ENCODE peak calls at places on chromosomes 12 and 14, in five cellular contexts. Y is fibroblast of lung, C is stomach, G is HFF-Myc, I is NB4. T is an unnamed sample.

GRCh38 chr12:48143898-48144297 is 13.4 kb downstream of the ASB8 start:
- DNase-seq in Y (no peak), C (no peak), G (no peak), I (no peak), T (no peak)

GRCh38 chr12:93135286-93136239 is 206.5 kb upstream of the EEA1 start:
- DNase-seq in Y (peak; percentile 20), C (no peak), G (peak; percentile 76), I (peak; percentile 74), T (peak; percentile 70)

GRCh38 chr12:116423053-116423452 is 136.1 kb upstream of the MAP1LC3B2 start:
- DNase-seq in Y (peak; percentile 18), C (no peak), G (no peak), I (no peak), T (no peak)

GRCh38 chr14:101791919-101792572 is 30.5 kb downstream of the PPP2R5C start:
- DNase-seq in Y (peak; percentile 61), C (no peak), G (no peak), I (no peak), T (peak; percentile 39)

GRCh38 chr12:14995583-14996425 is 23.0 kb downstream of the PDE6H start:
- DNase-seq in Y (peak; percentile 61), C (no peak), G (peak; percentile 47), I (peak; percentile 71), T (peak; percentile 77)

GRCh38 chr12:131559517-131560516 is 151.1 kb upstream of the SFSWAP start:
- DNase-seq in Y (no peak), C (no peak), G (no peak), I (peak; percentile 23), T (peak; percentile 11)

GRCh38 chr14:54976316-54976715 is 50.6 kb downstream of the WDHD1 start:
- DNase-seq in Y (peak; percentile 90), C (no peak), G (peak; percentile 57), I (peak; percentile 2), T (no peak)

GRCh38 chr14:44912041-44912869 is 49.5 kb downstream of the KLHL28 start:
- DNase-seq in Y (no peak), C (no peak), G (no peak), I (no peak), T (no peak)

GRCh38 chr12:115574831-115575230 is 702.7 kb downstream of the MED13L start:
- DNase-seq in Y (no peak), C (no peak), G (no peak), I (no peak), T (no peak)

GRCh38 chr12:132747395-132747794 is 14.2 kb downstream of the ANKLE2 start:
- DNase-seq in Y (no peak), C (no peak), G (no peak), I (no peak), T (no peak)

DNA sequence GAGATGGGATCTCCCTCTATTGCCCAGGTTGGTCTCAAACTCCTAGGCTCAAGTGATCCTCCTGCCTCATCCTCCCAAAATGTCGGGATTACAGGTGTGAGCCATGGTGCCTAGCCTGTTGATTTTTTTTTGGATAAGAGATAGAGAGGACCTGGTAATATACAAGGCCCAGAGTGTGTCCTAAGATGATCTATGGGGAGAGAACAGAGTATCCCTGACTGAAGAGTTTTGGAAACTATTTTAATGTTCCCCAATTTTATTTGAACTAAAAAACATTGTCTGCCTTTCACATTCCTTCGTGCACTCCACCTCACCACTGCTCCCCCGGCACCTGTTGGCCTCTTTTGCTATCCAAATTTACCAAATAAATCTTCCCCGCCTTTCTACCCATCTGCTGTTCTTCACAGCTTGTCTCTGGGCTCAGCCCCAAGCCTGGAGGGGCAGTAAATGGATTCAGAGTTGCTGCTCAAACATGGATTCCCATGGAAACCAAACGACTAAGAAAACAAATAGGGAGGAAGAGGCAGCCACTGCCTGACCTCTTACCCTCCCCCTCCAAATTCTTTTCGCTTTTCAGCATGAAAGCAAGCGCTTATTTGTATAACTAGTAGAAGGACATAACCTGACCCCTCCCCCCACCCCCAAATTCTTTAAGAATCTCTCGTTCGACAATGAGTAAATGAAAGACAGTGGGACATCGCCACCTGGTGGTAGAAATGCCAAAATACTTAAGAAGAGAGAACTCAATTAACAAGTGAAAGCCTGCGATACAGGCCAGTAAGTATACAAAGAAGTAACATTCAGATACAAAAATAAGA is 22.6 kb downstream of the OR10G3 start:
- DNase-seq in Y (peak; percentile 74), C (peak; percentile 79), G (peak; percentile 82), I (peak; percentile 90), T (peak; percentile 89)
- H3K4me3 ChIP-seq in Y (no peak overlapping the region), C (peak overlapping the region; percentile 31), G (no peak overlapping the region), I (no peak overlapping the region), T (peak overlapping the region; percentile 33)

DNA sequence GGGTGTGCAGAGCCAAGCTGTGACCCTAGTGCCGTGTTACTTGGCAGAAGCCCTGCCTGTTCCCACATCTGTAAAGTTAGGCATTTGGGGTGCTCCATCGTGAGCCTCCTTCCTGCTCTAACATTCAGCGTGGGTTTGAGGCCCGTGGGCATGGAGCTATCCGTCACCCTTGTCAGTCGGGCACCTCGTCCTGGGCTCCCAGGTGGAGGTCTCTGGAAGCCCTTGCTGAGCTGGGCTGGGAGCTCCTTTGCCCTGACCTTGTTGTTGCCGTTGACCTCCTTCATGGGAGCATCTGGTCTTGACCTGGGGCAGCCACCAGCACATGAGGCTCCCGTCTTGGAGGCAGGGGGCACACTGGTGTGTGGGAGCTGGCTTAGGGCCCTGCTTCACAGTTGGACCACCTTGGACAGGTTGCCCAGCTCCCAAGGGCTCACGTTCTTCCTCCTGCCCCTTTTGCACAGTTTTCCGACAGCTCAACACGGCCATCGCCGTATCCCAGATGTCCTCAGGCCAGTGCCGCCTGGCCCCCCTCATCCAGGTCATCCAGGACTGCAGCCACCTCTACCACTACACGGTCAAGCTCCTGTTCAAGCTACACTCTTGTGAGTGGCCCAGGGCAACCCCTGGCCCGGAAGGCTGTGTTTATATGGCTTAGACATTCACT is 18.5 kb downstream of the HIP1R start:
- DNase-seq in Y (no peak), C (no peak), G (no peak), I (no peak), T (no peak)
- TF ChIP-seq CTCF in Y (no peak), C (no peak), G (no peak), I (no peak), T (no peak)

DNA sequence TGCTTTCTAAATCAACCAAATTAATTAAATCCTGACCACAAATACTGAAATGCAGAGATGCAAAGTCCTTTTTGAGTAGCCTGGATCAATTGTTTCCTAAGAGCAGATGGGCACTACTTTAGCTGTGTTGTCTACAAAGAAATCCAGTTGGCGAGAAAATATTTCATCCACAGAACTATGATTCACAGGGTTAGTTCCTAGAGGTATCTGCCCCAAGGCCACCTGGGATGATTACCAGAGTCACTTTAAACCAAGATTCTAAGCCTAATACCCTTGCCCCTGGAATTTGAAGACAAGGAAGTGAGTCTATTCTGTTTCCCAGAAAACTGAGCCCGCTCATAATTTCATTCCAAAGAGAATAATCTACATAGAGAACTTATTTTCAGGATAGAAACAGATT is 198.4 kb downstream of the PPM1H start:
- DNase-seq in Y (no peak), C (no peak), G (no peak), I (no peak), T (no peak)
- H3K4me3 ChIP-seq in Y (no peak overlapping the region), C (no peak overlapping the region), G (no peak overlapping the region), I (no peak overlapping the region), T (no peak overlapping the region)

GRCh38 chr14:30907659-30908057 is 33.3 kb downstream of the COCH start:
- DNase-seq in Y (no peak), C (no peak), G (no peak), I (no peak), T (no peak)

GRCh38 chr14:30903285-30904124 is 29.1 kb downstream of the COCH start:
- DNase-seq in Y (no peak), C (no peak), G (no peak), I (no peak), T (no peak)

GRCh38 chr14:30908826-30909225 is 34.5 kb downstream of the COCH start:
- DNase-seq in Y (no peak), C (no peak), G (no peak), I (no peak), T (no peak)

GRCh38 chr14:30906752-30907658 is 32.6 kb downstream of the COCH start:
- DNase-seq in Y (no peak), C (no peak), G (peak; percentile 2), I (peak; percentile 51), T (peak; percentile 41)
- TF ChIP-seq CTCF in Y (peak; percentile 26), C (no peak), G (peak; percentile 13), I (peak; percentile 13), T (peak; percentile 29)

GRCh38 chr12:118015306-118015705 is 1.2 kb upstream of the RFC5 start:
- DNase-seq in Y (no peak), C (no peak), G (no peak), I (no peak), T (no peak)

GRCh38 chr12:118017926-118018325 is 1.4 kb downstream of the RFC5 start:
- DNase-seq in Y (no peak), C (no peak), G (no peak), I (no peak), T (no peak)

GRCh38 chr12:118016424-118017264 is at the start of gene RFC5:
- DNase-seq in Y (peak; percentile 93), C (peak; percentile 99), G (peak; percentile 91), I (peak; percentile 99), T (peak; percentile 98)

GRCh38 chr12:118013283-118013682 is 3.2 kb upstream of the RFC5 start:
- DNase-seq in Y (no peak), C (no peak), G (no peak), I (no peak), T (no peak)

GRCh38 chr12:118015944-118016343 is 559 bp upstream of the RFC5 start:
- DNase-seq in Y (no peak), C (no peak), G (no peak), I (no peak), T (no peak)
- H3K4me3 ChIP-seq in Y (no peak overlapping the region), C (peak overlapping the region; percentile 90), G (peak overlapping the region; percentile 84), I (no peak overlapping the region), T (no peak overlapping the region)

DNA sequence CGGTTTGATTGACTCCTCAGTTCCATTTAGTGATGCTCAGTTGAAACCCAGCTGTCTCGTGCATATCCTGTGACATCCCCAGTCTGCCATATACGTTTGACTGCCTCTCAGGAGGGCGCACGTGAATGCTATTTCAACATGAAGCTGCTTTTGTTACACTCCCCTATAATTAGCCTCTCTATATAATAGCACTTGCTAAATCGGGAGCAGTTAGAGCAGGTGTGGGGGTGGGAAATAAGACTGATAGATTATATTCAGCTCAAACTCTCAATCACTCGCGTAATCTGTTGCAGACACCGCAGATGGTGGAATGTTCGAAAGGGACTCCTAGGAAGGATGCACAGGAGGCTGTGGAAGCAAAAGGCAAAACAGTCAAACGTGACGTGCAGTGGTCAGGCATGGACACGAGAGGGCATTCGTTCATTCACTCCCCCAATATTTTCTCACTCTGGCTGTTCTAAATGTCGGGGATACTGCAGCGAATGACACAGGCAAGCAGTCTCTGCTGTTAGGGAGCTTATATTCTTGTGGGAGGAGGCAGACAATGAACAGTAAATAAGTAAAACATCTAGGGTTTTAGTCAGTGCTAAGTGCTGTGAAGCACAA is 29.8 kb downstream of the KCNA1 start:
- DNase-seq in Y (no peak), C (no peak), G (no peak), I (no peak), T (no peak)
- TF ChIP-seq CTCF in Y (no peak), C (no peak), G (no peak), I (no peak), T (no peak)

GRCh38 chr14:77098470-77099353 is 654 bp downstream of the CIPC start:
- DNase-seq in Y (no peak), C (peak; percentile 54), G (no peak), I (peak; percentile 33), T (no peak)

GRCh38 chr14:77097689-77098469 is at the start of gene CIPC:
- DNase-seq in Y (peak; percentile 98), C (peak; percentile 100), G (peak; percentile 94), I (peak; percentile 99), T (peak; percentile 100)

GRCh38 chr14:77097006-77097688 is 911 bp upstream of the CIPC start:
- DNase-seq in Y (peak; percentile 24), C (no peak), G (no peak), I (no peak), T (no peak)

GRCh38 chr14:77100961-77101360 is 2.9 kb downstream of the CIPC start:
- DNase-seq in Y (no peak), C (no peak), G (no peak), I (no peak), T (peak; percentile 34)

GRCh38 chr14:77099425-77100167 is 1.5 kb downstream of the CIPC start:
- DNase-seq in Y (peak; percentile 72), C (no peak), G (peak; percentile 91), I (peak; percentile 20), T (no peak)
- H3K4me3 ChIP-seq in Y (peak overlapping the region; percentile 99), C (peak overlapping the region; percentile 73), G (peak overlapping the region; percentile 87), I (peak overlapping the region; percentile 90), T (no peak overlapping the region)